ENCODE peak calls at places on chromosomes 6 and 20, in ten cellular contexts. S is WTC11, O is H1, J is cardiac muscle cell, Z is tibial nerve, V is RWPE2, I is vagina, H is GM13977, X is NB4, G is testis. N is an unnamed sample.

GRCh38 chr20:56995635-56996075 is 270.8 kb downstream of the BMP7 start:
- DNase-seq in S (peak), O (peak), J (peak), Z (no peak), V (peak), I (no peak), H (peak), X (peak), G (no peak), N (peak)

GRCh38 chr20:36950432-36951197 is 893 bp downstream of the SAMHD1 start:
- DNase-seq in S (peak), O (no peak), J (no peak), Z (no peak), V (peak), I (no peak), H (peak), X (peak), G (peak), N (peak)

GRCh38 chr6:36936824-36937223 is 17.7 kb upstream of the PI16 start:
- DNase-seq in S (no peak), O (no peak), J (no peak), Z (no peak), V (no peak), I (no peak), H (no peak), X (no peak), G (no peak), N (no peak)

GRCh38 chr6:153208706-153209105 is 77.6 kb upstream of the RGS17 start:
- DNase-seq in S (no peak), O (no peak), J (no peak), Z (no peak), V (no peak), I (no peak), H (no peak), X (no peak), G (no peak), N (no peak)

GRCh38 chr6:106098383-106099234 is 12.5 kb downstream of the PRDM1 start:
- DNase-seq in S (no peak), O (no peak), J (no peak), Z (no peak), V (peak), I (no peak), H (no peak), X (peak), G (peak), N (peak)

GRCh38 chr20:4740774-4741431 is 19.2 kb downstream of the PRND start:
- DNase-seq in S (peak), O (peak), J (peak), Z (peak), V (no peak), I (no peak), H (peak), X (peak), G (peak), N (peak)

GRCh38 chr6:164008902-164009301 is 594.4 kb downstream of the QKI start:
- DNase-seq in S (no peak), O (no peak), J (no peak), Z (no peak), V (no peak), I (no peak), H (no peak), X (no peak), G (no peak), N (no peak)

GRCh38 chr20:23132293-23132929 is 46.3 kb upstream of the CD93 start:
- DNase-seq in S (no peak), O (no peak), J (no peak), Z (no peak), V (peak), I (no peak), H (no peak), X (peak), G (no peak), N (no peak)

GRCh38 chr6:117473401-117473800 is 9.1 kb upstream of the DCBLD1 start:
- DNase-seq in S (no peak), O (no peak), J (no peak), Z (no peak), V (no peak), I (no peak), H (no peak), X (no peak), G (no peak), N (no peak)

GRCh38 chr6:162940426-162940825 is 212.7 kb downstream of the PACRG start:
- DNase-seq in S (no peak), O (no peak), J (peak), Z (no peak), V (no peak), I (no peak), H (no peak), X (no peak), G (peak), N (no peak)

GRCh38 chr6:169783971-169784930 is 32.8 kb downstream of the ERMARD start:
- DNase-seq in S (no peak), O (no peak), J (no peak), Z (no peak), V (no peak), I (peak), H (no peak), X (no peak), G (no peak), N (no peak)

GRCh38 chr6:15401769-15402250 is 155.9 kb downstream of the JARID2 start:
- DNase-seq in S (no peak), O (no peak), J (no peak), Z (no peak), V (no peak), I (no peak), H (no peak), X (no peak), G (no peak), N (no peak)

GRCh38 chr6:12369781-12370262 is 79.7 kb downstream of the EDN1 start:
- DNase-seq in S (no peak), O (no peak), J (no peak), Z (no peak), V (no peak), I (no peak), H (peak), X (peak), G (peak), N (no peak)

GRCh38 chr6:147161974-147162495 is 42.2 kb upstream of the STXBP5 start:
- DNase-seq in S (no peak), O (no peak), J (no peak), Z (no peak), V (peak), I (no peak), H (no peak), X (peak), G (no peak), N (no peak)

GRCh38 chr6:33160728-33161323 is 31.4 kb downstream of the COL11A2 start:
- DNase-seq in S (peak), O (no peak), J (no peak), Z (peak), V (peak), I (no peak), H (peak), X (peak), G (peak), N (peak)

GRCh38 chr6:124941259-124941658 is 21.0 kb upstream of the RNF217 start:
- DNase-seq in S (no peak), O (no peak), J (no peak), Z (no peak), V (no peak), I (no peak), H (no peak), X (no peak), G (no peak), N (no peak)

GRCh38 chr6:142213402-142213801 is 66.3 kb downstream of the VTA1 start:
- DNase-seq in S (no peak), O (no peak), J (no peak), Z (no peak), V (no peak), I (no peak), H (no peak), X (no peak), G (no peak), N (no peak)

GRCh38 chr6:43481075-43481474 is 3.7 kb downstream of the TJAP1 start:
- DNase-seq in S (no peak), O (no peak), J (no peak), Z (no peak), V (no peak), I (no peak), H (no peak), X (peak), G (no peak), N (peak)

DNA sequence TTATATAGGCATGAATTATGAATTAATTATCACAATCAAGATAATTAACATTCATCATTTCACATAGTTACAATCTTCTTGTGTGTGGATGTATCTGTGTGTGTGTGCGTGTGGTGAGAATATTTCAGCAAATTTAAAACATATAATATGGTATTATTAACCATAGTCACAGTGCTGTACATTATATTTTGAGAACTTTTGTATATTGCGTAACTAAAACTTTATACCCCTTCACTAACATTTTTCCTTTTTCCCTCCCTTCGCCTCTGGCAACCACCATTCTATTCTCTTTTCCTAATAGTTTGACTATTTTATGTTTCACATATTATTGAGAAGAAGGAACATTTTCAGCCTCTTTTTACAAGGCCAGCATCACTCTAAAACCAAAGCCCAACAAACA is 176.8 kb downstream of the HTR1B start:
- DNase-seq in S (no peak), O (no peak), J (no peak), Z (no peak), V (no peak), I (no peak), H (no peak), X (no peak), G (no peak), N (no peak)
- TF ChIP-seq CTCF in S (no peak), O (no peak), J (no peak), Z (no peak), V (no peak), I (no peak), H (no peak), X (no peak), G (no peak), N (no peak)

GRCh38 chr20:60750909-60751308 is 501.2 kb upstream of the CDH4 start:
- DNase-seq in S (no peak), O (no peak), J (no peak), Z (no peak), V (no peak), I (peak), H (no peak), X (no peak), G (no peak), N (no peak)
- TF ChIP-seq CTCF in S (no peak), O (no peak), J (no peak), Z (no peak), V (no peak), I (no peak), H (no peak), X (no peak), G (no peak), N (no peak)

GRCh38 chr6:130460934-130461333 is 95.1 kb downstream of the TMEM200A start:
- DNase-seq in S (no peak), O (no peak), J (no peak), Z (no peak), V (no peak), I (no peak), H (no peak), X (no peak), G (no peak), N (no peak)

GRCh38 chr6:130459316-130459715 is 93.5 kb downstream of the TMEM200A start:
- DNase-seq in S (no peak), O (no peak), J (no peak), Z (no peak), V (no peak), I (no peak), H (no peak), X (no peak), G (no peak), N (no peak)

GRCh38 chr6:130452336-130452735 is 86.5 kb downstream of the TMEM200A start:
- DNase-seq in S (no peak), O (no peak), J (no peak), Z (no peak), V (no peak), I (no peak), H (no peak), X (no peak), G (no peak), N (no peak)

GRCh38 chr6:130453230-130453629 is 87.4 kb downstream of the TMEM200A start:
- DNase-seq in S (no peak), O (no peak), J (no peak), Z (no peak), V (no peak), I (no peak), H (peak), X (no peak), G (no peak), N (no peak)

DNA sequence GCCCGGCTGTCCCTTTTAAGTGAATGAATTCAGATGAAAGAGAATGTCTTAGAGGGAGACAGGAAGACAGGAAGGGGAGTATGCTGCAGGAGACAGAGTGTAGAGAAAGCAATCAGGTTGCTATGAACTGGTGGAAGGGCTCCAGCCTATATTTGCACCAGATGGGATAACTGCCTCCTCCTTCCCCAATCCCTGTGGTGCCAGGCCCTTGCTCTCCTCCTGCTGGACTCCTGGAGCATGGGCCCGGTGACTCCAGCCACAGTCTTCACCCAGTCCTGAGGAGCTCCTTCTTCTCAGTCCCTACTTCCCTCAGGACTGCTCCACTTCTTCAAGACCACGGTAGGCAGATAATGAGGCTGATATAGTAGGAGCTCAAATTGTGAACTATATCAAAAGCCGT is 91.8 kb downstream of the TMEM200A start:
- DNase-seq in S (no peak), O (no peak), J (no peak), Z (no peak), V (no peak), I (no peak), H (no peak), X (no peak), G (no peak), N (no peak)
- TF ChIP-seq CTCF in S (no peak), O (peak), J (no peak), Z (no peak), V (no peak), I (no peak), H (no peak), X (no peak), G (no peak), N (no peak)

GRCh38 chr6:26157838-26158580 is 70.8 kb downstream of the HFE start:
- DNase-seq in S (peak), O (peak), J (peak), Z (peak), V (peak), I (peak), H (peak), X (peak), G (peak), N (peak)
- TF ChIP-seq CTCF in S (no peak), O (no peak), J (no peak), Z (no peak), V (no peak), I (no peak), H (no peak), X (no peak), G (no peak), N (no peak)